ENCODE peak calls at places on chromosomes 1 and 21, in nine cellular contexts. T is right lobe of liver; E is prostate gland; W is keratinocyte; B is IMR-90; C is CD8-positive, alpha-beta T cell; M is upper lobe of right lung; L is pancreas; N is ovary. X is an unnamed sample. For H3K4me1, the result is how much of the 10 kb centered on the place peaks cover.

GRCh38 chr1:168342572-168343280 is 62.0 kb downstream of the TBX19 start:
- DNase-seq in B (peak), E (peak), N (peak), W (peak), L (peak), T (peak), C (peak), M (peak), X (peak)

GRCh38 chr1:75785320-75785963 is 614 bp upstream of the RABGGTB start:
- DNase-seq in L (no peak), W (no peak), N (no peak), E (no peak), M (no peak), T (no peak), C (no peak), B (no peak), X (no peak)

GRCh38 chr21:29360799-29361765 is 62.4 kb downstream of the BACH1 start:
- DNase-seq in E (no peak), B (peak), M (no peak), L (peak), N (no peak), C (no peak), W (no peak), T (no peak), X (no peak)

GRCh38 chr1:81827942-81828341 is 27.2 kb downstream of the ADGRL2 start:
- DNase-seq in M (no peak), N (no peak), L (no peak), B (no peak), W (no peak), C (no peak), T (no peak), E (no peak), X (no peak)

GRCh38 chr1:46681333-46682034 is 9.8 kb downstream of the TEX38 start:
- DNase-seq in M (no peak), N (no peak), E (no peak), T (no peak), B (no peak), W (no peak), C (no peak), L (no peak), X (no peak)

GRCh38 chr1:23402286-23403037 is 22.1 kb downstream of the TCEA3 start:
- DNase-seq in E (no peak), W (no peak), L (no peak), N (no peak), B (no peak), T (no peak), C (no peak), M (no peak), X (no peak)

GRCh38 chr1:228319352-228320088 is 87.1 kb downstream of the TRIM11 start:
- DNase-seq in L (no peak), E (no peak), W (no peak), M (no peak), T (no peak), C (no peak), N (no peak), B (no peak), X (no peak)

GRCh38 chr1:107536266-107536665 is 395.4 kb downstream of the NTNG1 start:
- DNase-seq in W (no peak), N (no peak), B (no peak), E (peak), L (no peak), T (no peak), M (no peak), C (no peak), X (no peak)

GRCh38 chr1:88683516-88683847 is 591 bp upstream of the PKN2 start:
- DNase-seq in W (no peak), N (peak), B (peak), T (peak), E (peak), L (peak), C (peak), M (peak), X (peak)

GRCh38 chr1:221739677-221740025 is 2.2 kb downstream of the DUSP10 start:
- DNase-seq in E (no peak), L (no peak), C (no peak), T (no peak), M (no peak), N (no peak), W (no peak), B (no peak), X (no peak)
- H3K4me3 ChIP-seq in E (no peak), L (no peak), C (no peak), T (peak), M (no peak), N (no peak), W (peak), B (peak), X (peak)

DNA sequence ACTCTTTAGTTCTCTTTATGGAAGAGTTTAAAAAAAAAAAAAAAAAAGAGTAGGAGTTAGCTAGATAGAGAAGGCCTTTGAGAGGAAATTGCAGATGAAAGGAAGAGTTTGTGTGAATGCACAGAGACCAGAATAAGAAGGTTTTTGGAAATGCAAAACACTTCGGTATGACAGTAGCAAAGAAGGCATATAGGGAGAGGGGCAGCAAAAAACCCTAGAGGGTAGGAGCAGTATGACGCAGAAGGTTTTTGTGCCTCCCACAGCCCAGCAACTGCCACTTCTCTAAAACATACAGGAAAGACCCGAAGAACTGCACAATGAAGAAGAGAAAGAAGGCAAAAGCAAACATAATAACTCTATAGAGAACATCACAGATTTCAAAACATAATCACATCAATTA is 84.3 kb downstream of the WDR64 start:
- DNase-seq in N (no peak), M (no peak), L (no peak), E (no peak), T (no peak), C (no peak), W (no peak), B (no peak), X (no peak)
- TF ChIP-seq CTCF in N (no peak), M (no peak), L (no peak), E (no peak), T (no peak), C (no peak), W (no peak), B (no peak), X (no peak)

GRCh38 chr1:100545855-100546254 is 7.9 kb downstream of the GPR88 start:
- DNase-seq in M (no peak), E (no peak), L (no peak), B (no peak), T (no peak), N (no peak), C (no peak), W (no peak), X (no peak)
- H3K4me1 ChIP-seq in M (under half), E (under half), L (under half), B (under half), T (under half), N (under half), C (under half), W (under half), X (under half)

GRCh38 chr1:1628656-1629429 is 3.1 kb upstream of the MMP23B start:
- DNase-seq in E (no peak), C (no peak), W (no peak), T (peak), L (peak), N (peak), B (no peak), M (no peak), X (no peak)

GRCh38 chr1:1630191-1630964 is 1.6 kb upstream of the MMP23B start:
- DNase-seq in L (peak), C (peak), T (peak), B (no peak), N (peak), M (peak), W (no peak), E (peak), X (peak)

GRCh38 chr1:1631793-1632420 is at the start of gene MMP23B:
- DNase-seq in B (no peak), T (peak), M (peak), N (peak), E (no peak), L (no peak), W (no peak), C (no peak), X (peak)

GRCh38 chr1:1629430-1630190 is 2.4 kb upstream of the MMP23B start:
- DNase-seq in L (peak), N (peak), C (peak), B (no peak), M (peak), W (no peak), E (no peak), T (peak), X (no peak)

DNA sequence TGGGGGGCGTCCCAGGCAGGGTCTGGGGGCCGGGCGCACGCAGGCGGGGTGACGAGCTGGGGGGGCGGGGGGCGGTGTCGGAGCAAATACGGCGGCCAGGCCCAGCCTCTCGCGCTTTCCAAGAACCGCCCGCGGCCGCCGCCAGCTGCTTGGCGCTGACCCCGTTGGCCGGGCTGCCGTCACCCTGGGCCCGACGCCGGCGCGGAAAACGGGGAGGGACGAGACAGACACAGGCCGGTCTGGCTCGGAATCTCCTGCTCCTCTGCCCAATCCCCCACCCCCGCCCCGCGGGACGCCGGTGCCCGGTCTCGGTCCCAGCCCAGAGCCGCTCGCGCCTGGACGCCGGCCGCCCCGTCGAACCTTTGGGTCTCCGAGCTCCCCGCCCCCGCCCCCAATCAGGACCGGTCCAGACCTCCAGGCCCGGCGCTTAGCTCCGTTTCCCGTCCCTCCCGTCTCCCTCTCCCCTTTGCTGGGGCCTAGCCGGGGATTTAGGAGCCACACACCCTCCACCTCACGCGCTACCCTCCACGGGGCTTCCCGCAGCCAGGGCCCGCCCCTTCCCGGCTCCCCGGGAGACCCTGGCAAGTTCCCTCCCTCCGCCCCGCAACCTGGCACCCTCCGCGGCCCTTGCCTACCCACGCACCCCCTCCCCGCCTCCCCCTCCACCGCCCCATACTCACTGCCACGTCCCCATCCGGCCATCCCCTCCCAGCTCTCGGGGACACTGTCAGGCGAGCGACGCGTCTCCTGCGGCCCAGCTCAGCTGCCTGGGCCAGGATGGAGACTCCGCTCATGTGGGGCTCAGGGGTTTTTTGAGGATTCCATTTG is 794 bp upstream of the MMP23B start:
- DNase-seq in B (no peak), L (peak), W (no peak), T (peak), C (no peak), M (peak), E (no peak), N (peak), X (peak)
- H3K4me3 ChIP-seq in B (no peak), L (no peak), W (no peak), T (peak), C (peak), M (peak), E (peak), N (peak), X (peak)

DNA sequence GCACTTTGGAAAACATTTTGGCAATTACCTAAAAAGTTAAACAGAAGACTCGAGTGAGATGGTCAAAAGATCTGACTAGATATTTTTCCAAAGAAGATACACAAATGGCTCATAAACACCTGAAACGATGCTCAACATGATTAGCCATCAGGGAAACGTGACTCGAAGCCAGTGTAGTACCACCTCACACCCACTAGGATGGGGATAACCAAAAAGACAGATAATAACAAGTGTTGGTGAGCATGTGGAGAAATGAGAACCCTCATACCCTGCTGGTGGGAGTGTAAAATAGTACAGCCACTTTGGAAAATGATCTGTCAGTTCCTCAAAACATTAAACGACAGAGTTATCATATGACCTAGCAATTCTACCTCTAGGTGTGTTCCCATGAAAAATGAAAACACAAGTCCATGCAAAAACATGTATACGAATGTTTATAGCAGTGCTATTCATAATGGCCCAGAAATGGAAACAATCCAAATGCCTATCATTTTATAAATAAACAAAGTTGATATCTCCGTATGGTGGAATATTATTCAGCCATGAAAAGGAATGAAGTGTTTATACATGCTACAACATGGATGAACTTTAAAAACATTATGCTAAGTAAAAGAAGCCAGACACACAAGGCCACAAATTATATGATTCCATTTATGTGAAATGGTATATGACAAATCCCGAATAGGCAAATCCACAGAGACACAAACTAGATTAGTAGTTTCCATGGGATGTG is 625.2 kb downstream of the KIF26B start:
- DNase-seq in B (no peak), N (no peak), E (no peak), W (no peak), C (no peak), L (no peak), T (no peak), M (no peak), X (no peak)
- TF ChIP-seq CTCF in B (no peak), N (no peak), E (no peak), W (no peak), C (no peak), L (no peak), T (no peak), M (no peak), X (peak)

GRCh38 chr1:40390857-40391256 is 17.3 kb downstream of the SMAP2 start:
- DNase-seq in W (no peak), M (no peak), C (no peak), N (no peak), T (no peak), B (no peak), L (no peak), E (no peak), X (no peak)
- H3K4me1 ChIP-seq in W (under half), M (half or more), C (half or more), N (under half), T (under half), B (under half), L (under half), E (under half), X (under half)

GRCh38 chr1:98048234-98048633 is 127.4 kb upstream of the DPYD start:
- DNase-seq in W (no peak), C (peak), B (peak), N (peak), M (peak), L (peak), T (peak), E (peak), X (peak)

GRCh38 chr1:98046031-98046641 is 125.3 kb upstream of the DPYD start:
- DNase-seq in T (peak), W (no peak), B (peak), M (no peak), N (no peak), E (no peak), L (no peak), C (no peak), X (no peak)

GRCh38 chr1:98044766-98045165 is 123.9 kb upstream of the DPYD start:
- DNase-seq in C (no peak), B (no peak), W (no peak), E (no peak), L (no peak), T (peak), N (no peak), M (no peak), X (no peak)

GRCh38 chr1:98045211-98046030 is 124.6 kb upstream of the DPYD start:
- DNase-seq in L (no peak), E (no peak), M (no peak), C (no peak), B (peak), T (peak), W (no peak), N (no peak), X (no peak)

GRCh38 chr1:98044071-98044697 is 123.3 kb upstream of the DPYD start:
- DNase-seq in W (no peak), E (no peak), T (no peak), N (no peak), L (no peak), C (no peak), M (no peak), B (no peak), X (no peak)
- H3K4me3 ChIP-seq in W (no peak), E (no peak), T (no peak), N (no peak), L (no peak), C (no peak), M (no peak), B (peak), X (no peak)

GRCh38 chr1:183777359-183777758 is 27.6 kb upstream of the RGL1 start:
- DNase-seq in E (no peak), T (no peak), B (peak), C (no peak), L (no peak), W (no peak), N (no peak), M (no peak), X (no peak)
- TF ChIP-seq CTCF in E (no peak), T (no peak), B (no peak), C (no peak), L (no peak), W (no peak), N (no peak), M (no peak), X (no peak)

GRCh38 chr1:224061436-224061835 is 52.5 kb upstream of the FBXO28 start:
- DNase-seq in M (no peak), W (no peak), B (no peak), T (no peak), E (no peak), N (no peak), C (no peak), L (no peak), X (no peak)
- H3K4me1 ChIP-seq in M (under half), W (under half), B (under half), T (under half), E (under half), N (under half), C (under half), L (under half), X (under half)